ENCODE peak calls at places on chromosomes 11 and 22, in five cellular contexts. H, N, W, C and V are unnamed samples.

GRCh38 chr11:692824-693414 is 2.1 kb downstream of the DEAF1 start:
- DNase-seq in N (no peak), C (no peak), H (peak; percentile 95), W (no peak), V (peak; percentile 68)

GRCh38 chr22:50261615-50262459 is at the start of gene MAPK12:
- DNase-seq in W (peak; percentile 68), N (no peak), C (peak; percentile 72), H (no peak), V (no peak)

GRCh38 chr11:114319716-114320328 is 23.6 kb downstream of the NNMT start:
- DNase-seq in N (no peak), C (no peak), H (no peak), W (peak; percentile 23), V (no peak)

GRCh38 chr22:49966041-49966715 is 5.6 kb downstream of the PIM3 start:
- DNase-seq in W (no peak), H (no peak), C (no peak), N (no peak), V (no peak)

GRCh38 chr11:93051181-93051580 is 81.7 kb downstream of the MTNR1B start:
- DNase-seq in C (no peak), H (no peak), W (peak; percentile 42), N (no peak), V (no peak)

GRCh38 chr11:58905141-58905715 is 34.1 kb upstream of the GLYATL1 start:
- DNase-seq in H (peak; percentile 74), W (peak; percentile 56), C (peak; percentile 62), N (no peak), V (no peak)

GRCh38 chr22:42996646-42997365 is 18.1 kb downstream of the PACSIN2 start:
- DNase-seq in N (no peak), H (no peak), C (no peak), W (peak; percentile 93), V (no peak)

GRCh38 chr22:49676783-49677494 is 150.7 kb downstream of the BRD1 start:
- DNase-seq in H (no peak), N (no peak), C (no peak), W (no peak), V (no peak)

GRCh38 chr11:7910389-7910788 is 20.7 kb downstream of the OR10A6 start:
- DNase-seq in W (no peak), H (no peak), N (no peak), C (no peak), V (no peak)

GRCh38 chr11:76574406-76574805 is 96.1 kb downstream of the LRRC32 start:
- DNase-seq in H (no peak), C (no peak), W (peak; percentile 28), N (no peak), V (no peak)
- TF ChIP-seq CTCF in H (no peak), C (no peak), W (no peak), N (no peak), V (no peak)

GRCh38 chr11:66059966-66060680 is 8.0 kb downstream of the SF3B2 start:
- DNase-seq in N (no peak), W (no peak), C (no peak), H (peak; percentile 44), V (no peak)
- TF ChIP-seq CTCF in N (no peak), W (no peak), C (no peak), H (no peak), V (no peak)

GRCh38 chr11:79160786-79161403 is 279.9 kb downstream of the TENM4 start:
- DNase-seq in C (no peak), W (peak; percentile 71), N (no peak), H (peak; percentile 60), V (no peak)
- TF ChIP-seq CTCF in C (peak; percentile 13), W (peak; percentile 78), N (peak; percentile 46), H (no peak), V (no peak)

GRCh38 chr11:9862981-9863380 is 199.1 kb downstream of the SWAP70 start:
- DNase-seq in H (no peak), N (no peak), W (peak; percentile 50), C (no peak), V (no peak)

GRCh38 chr11:9859491-9860305 is 195.8 kb downstream of the SWAP70 start:
- DNase-seq in W (peak; percentile 72), C (no peak), H (peak; percentile 25), N (no peak), V (peak; percentile 53)

GRCh38 chr11:9858822-9859221 is 194.9 kb downstream of the SWAP70 start:
- DNase-seq in H (no peak), C (no peak), W (peak; percentile 33), N (no peak), V (no peak)

GRCh38 chr11:9858218-9858617 is 194.3 kb downstream of the SWAP70 start:
- DNase-seq in N (no peak), W (no peak), C (no peak), H (no peak), V (no peak)

DNA sequence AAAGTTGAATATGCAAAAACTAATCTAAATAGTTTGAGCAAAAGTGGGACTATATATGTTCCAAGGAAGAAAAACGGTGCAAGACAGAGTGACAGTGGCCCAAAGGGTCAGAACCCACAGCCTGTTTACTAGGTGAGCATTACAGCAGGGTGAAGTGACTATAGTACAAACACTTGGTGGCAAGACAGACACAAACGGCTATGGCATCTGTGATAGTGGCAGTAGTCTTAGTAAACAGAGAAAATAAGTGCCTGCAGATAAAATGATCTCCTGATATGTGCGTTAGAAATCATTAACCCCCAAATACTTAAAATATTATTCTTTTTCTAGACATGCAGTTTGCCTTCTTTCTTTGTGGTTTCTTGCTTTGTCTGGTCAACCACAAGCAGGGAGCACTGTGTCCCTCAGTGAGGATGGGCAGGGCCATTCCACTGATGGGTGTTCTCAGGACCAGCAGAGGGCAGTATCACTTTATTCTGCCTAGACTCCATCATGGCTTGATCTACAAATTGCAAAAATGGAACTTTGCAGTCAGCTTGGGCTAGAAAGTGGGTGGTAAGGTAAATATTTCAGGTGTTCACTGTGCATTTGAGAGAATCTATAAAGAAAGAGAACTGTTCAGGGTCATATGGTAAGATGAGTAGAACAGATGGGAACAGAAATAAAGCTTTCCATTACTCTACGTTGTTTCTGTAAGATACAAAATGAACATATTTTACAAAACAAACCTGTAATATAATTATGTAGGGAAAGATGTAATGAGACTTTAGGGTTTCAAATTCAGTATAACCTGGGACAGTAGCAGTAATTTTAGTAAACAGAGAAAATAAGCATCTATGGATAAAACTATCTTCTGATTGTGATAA is 198.2 kb downstream of the SWAP70 start:
- DNase-seq in N (no peak), C (peak; percentile 60), W (peak; percentile 83), H (peak; percentile 60), V (peak; percentile 70)
- TF ChIP-seq CTCF in N (peak; percentile 43), C (peak; percentile 74), W (peak; percentile 77), H (peak; percentile 91), V (peak; percentile 86)

GRCh38 chr11:121575250-121575962 is 122.6 kb upstream of the SORL1-AS1 start:
- DNase-seq in W (peak; percentile 58), N (no peak), C (no peak), H (no peak), V (no peak)
- TF ChIP-seq CTCF in W (no peak), N (no peak), C (no peak), H (no peak), V (no peak)

DNA sequence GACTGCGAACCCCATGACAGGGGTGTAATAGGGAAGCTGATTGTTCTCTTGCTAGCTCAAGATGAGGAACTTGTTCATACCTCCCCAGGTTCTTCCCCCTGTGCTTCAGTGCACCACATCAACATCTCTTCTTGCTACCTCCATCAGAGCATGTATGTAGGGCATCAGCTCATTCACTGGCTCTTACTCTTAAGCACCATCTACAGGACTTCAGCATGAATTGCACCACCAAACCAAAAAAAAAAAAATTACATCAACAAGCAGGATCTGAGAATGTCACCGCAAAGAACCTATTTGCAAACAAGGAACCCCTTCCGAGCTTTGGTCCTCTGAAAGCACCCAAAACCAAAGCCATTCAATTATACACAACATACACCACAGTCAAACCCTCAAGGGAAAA is 2226.5 kb upstream of the RAG2 start:
- DNase-seq in N (no peak), W (peak; percentile 25), C (no peak), H (peak; percentile 18), V (no peak)
- TF ChIP-seq CTCF in N (no peak), W (peak; percentile 31), C (no peak), H (peak; percentile 42), V (no peak)

DNA sequence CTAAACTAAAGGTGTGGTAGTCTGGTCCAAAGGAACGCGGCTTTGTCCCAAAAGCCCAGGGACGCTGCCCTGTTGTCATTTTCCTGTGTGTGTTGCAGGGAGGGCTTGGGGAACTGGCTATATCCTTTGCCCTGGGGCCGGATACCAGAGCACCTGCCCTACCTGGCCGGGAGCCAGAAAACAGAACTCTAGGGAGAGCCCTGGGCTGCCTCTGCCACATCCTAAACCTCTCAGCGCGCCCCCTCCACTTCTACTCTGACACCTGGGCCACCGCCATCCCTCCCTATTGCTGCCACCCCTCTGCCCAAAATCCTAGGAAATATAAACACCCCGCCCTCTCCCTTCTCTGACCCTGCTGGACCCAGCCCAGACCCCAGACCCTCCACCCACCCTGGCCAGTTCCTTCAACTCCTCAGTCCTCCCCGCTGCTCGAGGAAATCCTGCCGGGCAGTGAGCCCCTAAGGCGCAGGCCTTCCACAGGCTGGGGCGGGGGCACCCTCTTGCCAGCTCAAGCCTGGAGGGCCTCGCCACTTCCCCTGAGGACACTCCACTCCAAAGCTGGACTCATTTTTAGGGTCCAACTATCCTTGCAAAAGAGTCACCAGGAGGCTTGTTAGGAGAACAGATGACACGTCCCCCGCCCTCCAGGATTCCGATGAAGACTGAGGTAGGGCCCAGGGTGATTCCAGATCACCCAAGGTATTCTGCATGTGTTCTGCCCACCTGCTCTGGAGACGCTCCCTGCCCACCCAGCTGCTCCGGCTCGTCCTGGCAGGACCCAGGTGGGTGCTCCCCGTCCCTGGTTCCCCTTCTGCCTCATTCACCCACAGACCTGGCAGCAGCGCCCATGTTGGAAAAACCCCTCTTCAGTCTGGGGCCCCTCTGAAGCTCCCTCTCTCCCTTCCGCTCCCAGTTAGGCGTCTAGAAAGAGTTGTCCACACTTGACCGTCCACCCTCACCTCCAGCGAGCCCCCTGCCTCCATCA is 12.2 kb downstream of the KCTD17 start:
- DNase-seq in H (no peak), W (no peak), C (no peak), N (no peak), V (peak; percentile 38)
- TF ChIP-seq CTCF in H (no peak), W (no peak), C (no peak), N (no peak), V (no peak)

GRCh38 chr11:94876645-94877445 is 96.5 kb downstream of the CWC15 start:
- DNase-seq in H (peak; percentile 75), N (peak; percentile 87), W (peak; percentile 97), C (no peak), V (peak; percentile 93)
- TF ChIP-seq CTCF in H (peak; percentile 28), N (peak; percentile 54), W (peak; percentile 46), C (no peak), V (peak; percentile 29)

GRCh38 chr11:121964591-121964990 is 151.4 kb downstream of the BLID start:
- DNase-seq in N (no peak), H (no peak), W (peak; percentile 38), C (no peak), V (no peak)
- TF ChIP-seq CTCF in N (no peak), H (peak; percentile 7), W (no peak), C (no peak), V (no peak)